ENCODE peak calls at places on chromosomes 16 and 17, in five cellular contexts. O is Peyer's patch, X is heart left ventricle, D is ovary, T is esophagus muscularis mucosa. A is an unnamed sample.

GRCh38 chr17:73427198-73427597 is 115.4 kb upstream of the CDC42EP4 start:
- DNase-seq in X (no peak), T (no peak), O (no peak), D (no peak), A (peak; percentile 40)

GRCh38 chr16:28140788-28141618 is 70.8 kb downstream of the XPO6 start:
- DNase-seq in D (no peak), O (no peak), X (no peak), T (no peak), A (no peak)

GRCh38 chr17:77644181-77644972 is 314.1 kb upstream of the TNRC6C start:
- DNase-seq in X (no peak), T (no peak), O (no peak), D (no peak), A (no peak)

GRCh38 chr17:73269329-73269615 is 7.6 kb upstream of the CPSF4L start:
- DNase-seq in X (no peak), D (no peak), O (no peak), T (no peak), A (no peak)

GRCh38 chr17:45261577-45262515 is at the start of gene SPATA32:
- DNase-seq in O (peak; percentile 78), D (peak; percentile 77), X (peak; percentile 82), T (no peak), A (peak; percentile 51)

GRCh38 chr17:69607162-69607834 is 192.8 kb downstream of the MAP2K6 start:
- DNase-seq in D (peak; percentile 81), X (peak; percentile 87), T (no peak), O (peak; percentile 68), A (peak; percentile 60)

GRCh38 chr16:85291302-85292148 is 179.3 kb upstream of the CIBAR2 start:
- DNase-seq in T (no peak), O (peak; percentile 74), X (peak; percentile 81), D (peak; percentile 71), A (no peak)

GRCh38 chr17:72931163-72931562 is 161.3 kb downstream of the SLC39A11 start:
- DNase-seq in X (no peak), T (no peak), O (no peak), D (no peak), A (no peak)

GRCh38 chr16:75252946-75253911 is 1.8 kb upstream of the BCAR1 start:
- DNase-seq in X (no peak), O (no peak), T (no peak), D (peak; percentile 78), A (no peak)

GRCh38 chr16:75252049-75252864 is 833 bp upstream of the BCAR1 start:
- DNase-seq in D (no peak), T (no peak), X (no peak), O (no peak), A (no peak)

GRCh38 chr16:75256871-75257343 is 5.5 kb upstream of the BCAR1 start:
- DNase-seq in X (no peak), D (peak; percentile 55), T (no peak), O (peak; percentile 65), A (no peak)

GRCh38 chr16:75256059-75256870 is 4.8 kb upstream of the BCAR1 start:
- DNase-seq in X (no peak), T (no peak), O (no peak), D (peak; percentile 46), A (no peak)

GRCh38 chr16:75254359-75254837 is 3.0 kb upstream of the BCAR1 start:
- DNase-seq in D (no peak), X (no peak), O (peak; percentile 54), T (no peak), A (no peak)
- H3K4me1 ChIP-seq in D (peaks cover 44% of the 10 kb centered on the region), X (peaks cover 92% of the 10 kb centered on the region), O (peaks cover 65% of the 10 kb centered on the region), T (peaks cover 99% of the 10 kb centered on the region), A (peaks cover 24% of the 10 kb centered on the region)

DNA sequence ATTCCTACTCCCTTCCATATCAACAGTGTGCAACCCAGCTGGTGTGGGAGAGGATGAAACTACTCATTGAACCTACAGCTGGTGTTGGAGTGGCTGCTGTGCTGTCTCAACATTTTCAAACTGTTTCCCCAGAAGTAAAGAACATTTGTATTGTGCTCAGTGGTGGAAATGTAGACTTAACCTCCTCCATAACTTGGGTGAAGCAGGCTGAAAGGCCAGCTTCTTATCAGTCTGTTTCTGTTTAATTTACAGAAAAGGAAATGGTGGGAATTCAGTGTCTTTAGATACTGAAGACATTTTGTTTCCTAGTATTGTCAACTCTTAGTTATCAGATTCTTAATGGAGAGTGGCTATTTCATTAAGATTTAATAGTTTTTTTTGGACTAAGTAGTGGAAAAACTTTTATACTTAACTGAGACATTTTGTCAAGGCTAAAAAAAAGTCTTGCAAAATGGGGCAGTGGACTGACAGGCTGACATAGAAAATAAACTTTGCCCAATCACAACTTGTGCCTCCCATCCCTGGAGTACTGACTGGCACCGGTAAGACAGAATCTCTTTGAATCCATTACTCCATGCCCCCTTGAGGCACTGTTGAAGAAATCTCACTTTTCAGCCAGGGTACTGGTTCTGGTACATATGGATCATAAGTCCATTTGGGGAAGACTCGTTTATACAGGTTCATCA is 12.5 kb downstream of the TSR1 start:
- DNase-seq in D (no peak), T (no peak), X (no peak), O (no peak), A (no peak)
- TF ChIP-seq POLR2A in D (no peak), T (no peak), X (no peak), O (no peak), A (no peak)

GRCh38 chr17:74444406-74444805 is 12.5 kb downstream of the GPRC5C start:
- DNase-seq in T (no peak), X (peak; percentile 70), O (no peak), D (peak; percentile 87), A (no peak)
- H3K4me1 ChIP-seq in T (peaks cover 53% of the 10 kb centered on the region), X (peaks cover 56% of the 10 kb centered on the region), O (peaks cover 27% of the 10 kb centered on the region), D (peaks cover 34% of the 10 kb centered on the region), A (peaks cover 23% of the 10 kb centered on the region)

GRCh38 chr16:534089-534635 is 6.7 kb downstream of the CAPN15 start:
- DNase-seq in T (no peak), D (no peak), X (no peak), O (peak; percentile 89), A (no peak)
- TF ChIP-seq POLR2A in T (no peak), D (no peak), X (no peak), O (no peak), A (no peak)

GRCh38 chr16:11618107-11618717 is 31.5 kb upstream of the LITAF start:
- DNase-seq in X (peak; percentile 16), T (no peak), D (no peak), O (no peak), A (no peak)
- H3K4me1 ChIP-seq in X (no peaks in the 10 kb centered on the region), T (peaks cover 14% of the 10 kb centered on the region), D (peaks cover 10% of the 10 kb centered on the region), O (peaks cover 10% of the 10 kb centered on the region), A (no peaks in the 10 kb centered on the region)

DNA sequence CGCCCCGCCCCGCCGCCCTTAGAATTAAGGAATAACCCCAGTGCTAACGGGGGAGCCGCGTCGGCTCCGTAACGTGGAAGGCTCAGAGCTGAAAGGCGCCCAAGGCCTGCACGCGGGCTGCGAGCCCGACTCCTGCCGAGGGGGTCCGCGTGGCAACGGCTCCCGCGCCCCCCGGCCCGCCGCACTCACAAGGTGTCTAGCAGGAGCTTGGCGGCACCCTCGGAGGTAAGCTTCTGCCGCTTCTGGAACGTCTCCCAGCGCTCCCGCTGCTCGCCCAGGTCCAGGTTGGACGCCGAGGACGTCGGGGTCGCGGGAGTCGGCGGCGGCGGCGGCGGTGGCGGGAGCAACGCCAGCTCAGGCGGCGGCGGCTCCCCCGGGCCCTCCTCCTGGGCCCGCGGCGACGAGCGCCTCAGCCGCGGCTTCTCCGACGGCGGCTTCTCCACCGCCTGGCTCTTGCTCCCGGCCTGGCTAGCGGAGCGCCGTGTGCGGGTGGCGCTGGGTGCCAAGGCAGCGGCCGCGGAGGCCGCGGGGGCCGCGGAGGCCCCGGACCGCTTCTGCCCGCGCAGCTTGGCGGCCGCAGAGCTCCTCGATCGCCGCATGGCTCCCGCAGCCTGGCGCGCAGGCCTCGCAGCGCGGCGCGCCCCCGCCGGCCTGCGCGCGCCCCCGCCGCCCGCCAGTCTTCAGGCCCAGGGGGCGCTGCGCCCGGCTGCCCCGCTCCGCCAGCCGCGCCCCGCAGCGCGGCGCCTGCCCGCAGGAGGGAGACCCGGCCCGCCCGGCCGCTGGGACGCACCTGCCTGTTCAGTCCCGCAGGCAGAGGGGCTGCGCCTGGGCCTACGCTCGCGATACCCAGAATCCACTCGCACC is at the start of gene CENPV:
- DNase-seq in D (peak; percentile 63), T (no peak), X (peak; percentile 36), O (peak; percentile 81), A (peak; percentile 20)
- TF ChIP-seq POLR2A in D (no peak), T (no peak), X (no peak), O (peak; percentile 42), A (no peak)

A was measured in prostate gland.